ENCODE peak calls at places on chromosomes 6 and 20, in six cellular contexts. R, Z, Q, H, J and K are unnamed samples.

GRCh38 chr6:65876668-65877067 is 169.6 kb upstream of the EYS start:
- DNase-seq in Q (no peak), H (no peak), Z (no peak), J (no peak), R (no peak), K (no peak)

GRCh38 chr6:137339929-137340559 is 120.9 kb upstream of the IFNGR1 start:
- DNase-seq in J (no peak), Z (no peak), R (no peak), Q (no peak), H (no peak), K (no peak)

GRCh38 chr6:63537126-63537958 is 34.9 kb upstream of the LOC128125822 start:
- DNase-seq in Q (no peak), R (no peak), Z (no peak), H (no peak), J (no peak), K (no peak)

GRCh38 chr6:57141451-57142177 is 30.5 kb upstream of the BAG2 start:
- DNase-seq in Q (no peak), H (no peak), J (no peak), Z (no peak), R (no peak), K (no peak)

GRCh38 chr6:127539292-127539691 is 20.2 kb upstream of the MTCL3 start:
- DNase-seq in H (peak), Z (no peak), J (no peak), R (no peak), Q (no peak), K (no peak)

GRCh38 chr20:57713505-57713903 is 3.7 kb upstream of the PMEPA1 start:
- DNase-seq in H (no peak), Q (no peak), R (no peak), Z (no peak), J (no peak), K (no peak)

GRCh38 chr20:50434653-50435396 is 75.4 kb upstream of the PTPN1 start:
- DNase-seq in R (no peak), Z (no peak), Q (no peak), H (no peak), J (no peak), K (no peak)

GRCh38 chr20:26209171-26209941 is 512.7 kb upstream of the ZNF337 start:
- DNase-seq in Q (peak), R (peak), H (no peak), Z (no peak), J (no peak), K (no peak)

GRCh38 chr6:69768664-69769063 is 28.1 kb downstream of the LMBRD1 start:
- DNase-seq in R (no peak), J (no peak), H (no peak), Q (no peak), Z (no peak), K (no peak)

GRCh38 chr20:19944772-19945459 is 72.2 kb upstream of the NAA20 start:
- DNase-seq in H (no peak), R (no peak), J (no peak), Q (no peak), Z (no peak), K (no peak)